ENCODE peak calls at places on chromosomes 3 and 15, in six cellular contexts. A, W, P, F, S and O are unnamed samples.

GRCh38 chr15:101698314-101698713 is 26.0 kb downstream of the TARS3 start:
- DNase-seq in W (no peak), P (no peak), S (no peak), A (no peak), F (no peak), O (no peak)

GRCh38 chr3:43296565-43296964 is 10.2 kb downstream of the SNRK start:
- DNase-seq in A (no peak), W (no peak), S (peak), F (no peak), P (no peak), O (no peak)

GRCh38 chr3:45275006-45275704 is 49.1 kb upstream of the TMEM158 start:
- DNase-seq in P (no peak), F (no peak), A (no peak), W (no peak), S (no peak), O (no peak)

GRCh38 chr3:179149239-179149887 is 1.2 kb downstream of the PIK3CA start:
- DNase-seq in W (peak), A (no peak), S (peak), P (peak), F (no peak), O (no peak)

GRCh38 chr3:156668073-156668763 is 6.2 kb upstream of the TIPARP start:
- DNase-seq in W (no peak), F (no peak), P (no peak), A (no peak), S (no peak), O (no peak)

GRCh38 chr15:64930019-64930652 is 18.4 kb downstream of the ANKDD1A start:
- DNase-seq in A (no peak), F (no peak), P (no peak), S (no peak), W (no peak), O (peak)

GRCh38 chr3:160395297-160395696 is 3.7 kb downstream of the IFT80 start:
- DNase-seq in F (no peak), W (no peak), S (no peak), A (no peak), P (no peak), O (no peak)

GRCh38 chr15:73555080-73555479 is 78.1 kb downstream of the NPTN start:
- DNase-seq in S (no peak), W (no peak), F (no peak), P (no peak), A (no peak), O (no peak)

GRCh38 chr3:132315851-132316250 is 1.4 kb upstream of the ACP3 start:
- DNase-seq in W (no peak), F (no peak), A (no peak), S (no peak), P (no peak), O (no peak)

GRCh38 chr3:48565591-48566400 is 2.2 kb upstream of the UCN2 start:
- DNase-seq in S (no peak), W (no peak), P (peak), A (no peak), F (peak), O (no peak)

GRCh38 chr3:133547432-133548041 is 25.9 kb upstream of the CDV3 start:
- DNase-seq in P (no peak), F (no peak), A (no peak), W (no peak), S (no peak), O (no peak)